ENCODE peak calls at places on chromosomes 2 and 18, in four cellular contexts. One of them, this sample, is unnamed.

GRCh38 chr18:9958861-9959399 is 45.1 kb downstream of the VAPA start:
- DNase-seq in trophoblast cell: no peak
- DNase-seq in mesenchymal stem cell: no peak
- DNase-seq in H1: no peak
- DNase-seq in this sample: no peak

GRCh38 chr2:230893338-230893737 is 28.6 kb downstream of the ITM2C start:
- DNase-seq in H1: no peak
- DNase-seq in mesenchymal stem cell: no peak
- DNase-seq in trophoblast cell: no peak
- DNase-seq in this sample: no peak

GRCh38 chr2:149169653-149170052 is 131.2 kb downstream of the LYPD6B start:
- DNase-seq in trophoblast cell: peak; percentile 64
- DNase-seq in mesenchymal stem cell: peak; percentile 37
- DNase-seq in H1: no peak
- DNase-seq in this sample: no peak

GRCh38 chr2:47339745-47340541 is 63.0 kb upstream of the MSH2 start:
- DNase-seq in trophoblast cell: peak; percentile 99
- DNase-seq in mesenchymal stem cell: peak; percentile 50
- DNase-seq in H1: no peak
- DNase-seq in this sample: no peak

GRCh38 chr18:49697757-49698595 is 115.4 kb downstream of the ACAA2 start:
- DNase-seq in mesenchymal stem cell: peak; percentile 32
- DNase-seq in H1: no peak
- DNase-seq in trophoblast cell: no peak
- DNase-seq in this sample: peak; percentile 6

GRCh38 chr2:136927156-136927555 is 161.8 kb downstream of the THSD7B start:
- DNase-seq in mesenchymal stem cell: no peak
- DNase-seq in H1: no peak
- DNase-seq in trophoblast cell: no peak
- DNase-seq in this sample: no peak

GRCh38 chr2:216354236-216354788 is 18.0 kb downstream of the MARCHF4 start:
- DNase-seq in mesenchymal stem cell: no peak
- DNase-seq in trophoblast cell: no peak
- DNase-seq in H1: no peak
- DNase-seq in this sample: no peak

GRCh38 chr2:65880451-65880850 is 448.1 kb upstream of the SPRED2 start:
- DNase-seq in trophoblast cell: peak; percentile 82
- DNase-seq in H1: no peak
- DNase-seq in mesenchymal stem cell: no peak
- DNase-seq in this sample: no peak

GRCh38 chr18:27948981-27949380 is 227.9 kb downstream of the CDH2 start:
- DNase-seq in H1: no peak
- DNase-seq in mesenchymal stem cell: no peak
- DNase-seq in trophoblast cell: no peak
- DNase-seq in this sample: no peak

GRCh38 chr2:168705534-168706470 is 96.6 kb upstream of the NOSTRIN start:
- DNase-seq in H1: no peak
- DNase-seq in mesenchymal stem cell: peak; percentile 42
- DNase-seq in trophoblast cell: no peak
- DNase-seq in this sample: no peak

GRCh38 chr18:51194604-51195003 is 2.9 kb downstream of the MEX3C start:
- DNase-seq in mesenchymal stem cell: no peak
- DNase-seq in H1: no peak
- DNase-seq in trophoblast cell: no peak
- DNase-seq in this sample: no peak

GRCh38 chr2:219454217-219454616 is 19.6 kb downstream of the SPEG start:
- DNase-seq in H1: no peak
- DNase-seq in trophoblast cell: no peak
- DNase-seq in mesenchymal stem cell: no peak
- DNase-seq in this sample: no peak

DNA sequence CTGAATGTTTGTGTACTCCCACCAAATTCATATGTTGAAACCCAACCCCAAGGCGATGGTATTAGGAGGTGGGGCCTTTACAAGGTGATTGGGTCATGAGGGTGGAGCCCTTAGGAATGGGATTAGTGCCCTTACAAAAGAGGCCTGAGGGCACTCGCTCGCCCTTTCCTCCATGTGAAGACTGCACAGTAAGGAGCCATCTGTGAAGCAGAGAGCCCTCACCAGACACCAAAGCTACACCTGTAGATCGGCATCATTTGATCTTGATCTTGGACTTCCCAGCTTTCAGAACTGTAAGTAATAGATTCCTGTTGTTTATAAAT is 62.9 kb upstream of the FZD7 start:
- DNase-seq in H1: no peak
- DNase-seq in trophoblast cell: no peak
- DNase-seq in mesenchymal stem cell: no peak
- DNase-seq in this sample: no peak
- H2BK12ac ChIP-seq in H1: no peak overlapping the region
- H2BK12ac ChIP-seq in trophoblast cell: no peak overlapping the region
- H2BK12ac ChIP-seq in mesenchymal stem cell: no peak overlapping the region
- H2BK12ac ChIP-seq in this sample: no peak overlapping the region

GRCh38 chr2:42926438-42927333 is 134.3 kb upstream of the HAAO start:
- DNase-seq in mesenchymal stem cell: no peak
- DNase-seq in trophoblast cell: peak; percentile 26
- DNase-seq in H1: no peak
- DNase-seq in this sample: no peak
- H2AK5ac ChIP-seq in mesenchymal stem cell: peak overlapping the region; percentile 80
- H2AK5ac ChIP-seq in trophoblast cell: peak overlapping the region; percentile 91
- H2AK5ac ChIP-seq in H1: no peak overlapping the region
- H2AK5ac ChIP-seq in this sample: peak overlapping the region; percentile 87

GRCh38 chr2:89767581-89768435 is 1076.3 kb downstream of the RPIA start:
- DNase-seq in mesenchymal stem cell: no peak
- DNase-seq in trophoblast cell: no peak
- DNase-seq in H1: no peak
- DNase-seq in this sample: no peak
- H3K4me3 ChIP-seq in mesenchymal stem cell: no peak overlapping the region
- H3K4me3 ChIP-seq in trophoblast cell: no peak overlapping the region
- H3K4me3 ChIP-seq in H1: no peak overlapping the region
- H3K4me3 ChIP-seq in this sample: no peak overlapping the region

GRCh38 chr18:56639094-56639361 is 636 bp upstream of the TXNL1 start:
- DNase-seq in trophoblast cell: no peak
- DNase-seq in H1: no peak
- DNase-seq in mesenchymal stem cell: no peak
- DNase-seq in this sample: no peak

GRCh38 chr18:56638232-56639093 is at the start of gene TXNL1:
- DNase-seq in mesenchymal stem cell: peak; percentile 98
- DNase-seq in trophoblast cell: peak; percentile 100
- DNase-seq in H1: peak; percentile 98
- DNase-seq in this sample: peak; percentile 94

GRCh38 chr18:56645415-56646016 is 5.6 kb upstream of the WDR7 start:
- DNase-seq in H1: no peak
- DNase-seq in trophoblast cell: no peak
- DNase-seq in mesenchymal stem cell: no peak
- DNase-seq in this sample: no peak

GRCh38 chr18:56637897-56638231 is 528 bp downstream of the TXNL1 start:
- DNase-seq in trophoblast cell: no peak
- DNase-seq in mesenchymal stem cell: peak; percentile 25
- DNase-seq in H1: no peak
- DNase-seq in this sample: no peak

GRCh38 chr18:56641714-56642331 is 3.4 kb upstream of the TXNL1 start:
- DNase-seq in trophoblast cell: no peak
- DNase-seq in mesenchymal stem cell: peak; percentile 55
- DNase-seq in H1: no peak
- DNase-seq in this sample: no peak
- H2BK12ac ChIP-seq in trophoblast cell: no peak overlapping the region
- H2BK12ac ChIP-seq in mesenchymal stem cell: no peak overlapping the region
- H2BK12ac ChIP-seq in H1: no peak overlapping the region
- H2BK12ac ChIP-seq in this sample: no peak overlapping the region

This sample was measured in neuronal stem cell.